ENCODE peak calls at places on chromosomes 11 and 22, in eight cellular contexts. L is SK-N-SH, A is body of pancreas, Y is gastrocnemius medialis, N is aorta, K is mesenchymal stem cell, P is dorsolateral prefrontal cortex, Q is HAP-1. D is an unnamed sample.

GRCh38 chr11:95682552-95682951 is 107.0 kb downstream of the FAM76B start:
- DNase-seq in L (no peak), A (no peak), Y (no peak), N (no peak), K (no peak), P (no peak), Q (no peak), D (no peak)

GRCh38 chr11:86608251-86608799 is 64.1 kb downstream of the ME3 start:
- DNase-seq in L (peak; percentile 40), A (peak; percentile 72), Y (peak; percentile 40), N (peak; percentile 84), K (peak; percentile 80), P (no peak), Q (peak; percentile 68), D (peak; percentile 79)

GRCh38 chr11:13102865-13103539 is 93.9 kb downstream of the RASSF10 start:
- DNase-seq in L (no peak), A (no peak), Y (no peak), N (no peak), K (no peak), P (no peak), Q (no peak), D (no peak)

GRCh38 chr11:125949271-125950177 is 3.7 kb downstream of the VSIG10L2 start:
- DNase-seq in L (no peak), A (no peak), Y (no peak), N (no peak), K (no peak), P (no peak), Q (no peak), D (no peak)

GRCh38 chr11:102868359-102868758 is 6.4 kb downstream of the MMP12 start:
- DNase-seq in L (no peak), A (no peak), Y (no peak), N (no peak), K (peak; percentile 60), P (no peak), Q (no peak), D (no peak)

GRCh38 chr11:46210133-46210636 is 67.3 kb upstream of the CREB3L1 start:
- DNase-seq in L (no peak), A (no peak), Y (no peak), N (no peak), K (peak; percentile 84), P (no peak), Q (no peak), D (no peak)

GRCh38 chr22:38462960-38463784 is 4.7 kb upstream of the KDELR3 start:
- DNase-seq in L (no peak), A (peak; percentile 43), Y (no peak), N (peak; percentile 72), K (peak; percentile 59), P (no peak), Q (peak; percentile 70), D (no peak)

GRCh38 chr11:65078786-65079342 is 5.0 kb downstream of the CDCA5 start:
- DNase-seq in L (peak; percentile 4), A (no peak), Y (no peak), N (no peak), K (no peak), P (no peak), Q (no peak), D (no peak)

DNA sequence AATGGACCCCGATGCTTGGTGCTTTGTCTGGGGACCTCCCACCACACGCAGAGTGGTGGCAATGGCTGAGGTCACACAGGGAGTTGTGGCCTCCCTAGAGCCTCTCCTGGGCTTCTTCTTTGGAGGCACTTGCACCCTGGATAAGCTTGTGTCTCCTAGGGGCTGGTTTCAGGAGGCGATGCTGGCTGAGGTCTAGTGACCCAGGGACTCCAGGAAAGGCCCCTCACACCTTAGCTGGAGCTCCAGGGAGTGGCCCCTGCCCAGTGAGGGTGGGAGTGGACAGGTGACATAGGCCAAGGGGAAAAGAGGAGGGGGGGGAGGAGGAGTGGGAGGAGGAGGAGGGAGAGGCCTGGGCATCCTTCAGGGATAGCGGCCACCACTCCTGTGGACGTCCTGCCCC is 810 bp downstream of the IGLL1 start:
- DNase-seq in L (no peak), A (no peak), Y (no peak), N (no peak), K (no peak), P (no peak), Q (no peak), D (no peak)
- H3K27me3 ChIP-seq in L (peaks cover 2% of the 10 kb centered on the region), A (no peaks in the 10 kb centered on the region), Y (no peaks in the 10 kb centered on the region), N (no peaks in the 10 kb centered on the region), K (peaks cover 14% of the 10 kb centered on the region), P (no peaks in the 10 kb centered on the region), Q (no peaks in the 10 kb centered on the region), D (no peaks in the 10 kb centered on the region)

GRCh38 chr11:93967944-93968343 is 53.2 kb upstream of the HEPHL1 start:
- DNase-seq in L (no peak), A (no peak), Y (no peak), N (no peak), K (no peak), P (no peak), Q (no peak), D (no peak)

GRCh38 chr11:93974759-93975158 is 46.4 kb upstream of the HEPHL1 start:
- DNase-seq in L (no peak), A (no peak), Y (no peak), N (no peak), K (no peak), P (no peak), Q (no peak), D (no peak)

GRCh38 chr11:93972790-93973189 is 48.4 kb upstream of the HEPHL1 start:
- DNase-seq in L (no peak), A (no peak), Y (no peak), N (no peak), K (no peak), P (no peak), Q (no peak), D (no peak)

GRCh38 chr11:93967258-93967657 is 53.9 kb upstream of the HEPHL1 start:
- DNase-seq in L (no peak), A (no peak), Y (no peak), N (no peak), K (no peak), P (no peak), Q (no peak), D (no peak)

DNA sequence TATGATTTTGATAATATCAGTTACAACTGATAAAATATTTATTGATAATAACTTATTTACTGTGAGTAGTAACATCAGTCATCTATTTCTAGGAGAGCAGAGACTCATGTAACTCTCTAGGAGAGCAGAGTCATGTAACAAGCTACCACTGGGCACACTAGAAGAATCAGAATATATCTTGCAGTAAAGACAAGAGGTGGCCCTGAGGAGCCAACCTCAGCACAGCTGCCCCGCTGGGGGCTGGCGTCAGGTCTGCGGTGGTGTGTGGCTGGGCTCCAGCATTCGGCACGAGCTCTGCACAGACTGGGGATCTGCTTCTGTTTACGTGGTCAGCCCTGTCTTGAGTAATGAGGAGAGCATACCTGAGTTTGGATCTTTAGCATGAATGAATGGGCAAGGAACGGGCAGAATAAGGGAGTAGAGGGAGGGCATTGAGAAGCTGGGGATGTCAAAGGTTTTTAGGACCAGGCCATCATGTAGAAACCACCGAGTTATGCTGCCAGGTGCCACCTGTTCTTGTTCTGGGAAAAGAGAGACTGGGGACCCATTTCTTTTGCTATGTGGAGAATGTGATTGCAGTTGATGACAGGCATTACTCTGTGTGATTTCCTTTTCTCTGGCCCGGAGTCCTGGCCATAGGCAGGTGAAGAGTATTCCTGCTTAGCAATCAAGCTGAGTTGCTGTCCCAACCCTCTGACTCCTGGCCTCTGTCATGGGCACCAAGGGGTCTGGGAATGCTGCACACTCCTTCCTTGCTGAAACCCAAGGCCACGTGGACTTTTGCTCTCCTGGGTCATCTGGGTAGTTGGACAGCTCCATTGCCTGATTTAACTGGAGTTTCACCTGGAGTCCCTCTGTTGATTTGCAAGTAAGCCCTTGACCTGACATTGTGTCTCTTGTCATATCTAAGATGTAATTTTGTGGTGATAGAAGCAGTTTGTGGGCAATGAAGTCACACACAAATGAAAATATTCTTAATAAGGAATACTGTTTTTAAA is 50.9 kb upstream of the HEPHL1 start:
- DNase-seq in L (no peak), A (no peak), Y (no peak), N (no peak), K (no peak), P (no peak), Q (no peak), D (no peak)
- H3K27me3 ChIP-seq in L (no peaks in the 10 kb centered on the region), A (no peaks in the 10 kb centered on the region), Y (no peaks in the 10 kb centered on the region), N (no peaks in the 10 kb centered on the region), K (peaks cover 30% of the 10 kb centered on the region), P (no peaks in the 10 kb centered on the region), Q (no peaks in the 10 kb centered on the region), D (no peaks in the 10 kb centered on the region)

DNA sequence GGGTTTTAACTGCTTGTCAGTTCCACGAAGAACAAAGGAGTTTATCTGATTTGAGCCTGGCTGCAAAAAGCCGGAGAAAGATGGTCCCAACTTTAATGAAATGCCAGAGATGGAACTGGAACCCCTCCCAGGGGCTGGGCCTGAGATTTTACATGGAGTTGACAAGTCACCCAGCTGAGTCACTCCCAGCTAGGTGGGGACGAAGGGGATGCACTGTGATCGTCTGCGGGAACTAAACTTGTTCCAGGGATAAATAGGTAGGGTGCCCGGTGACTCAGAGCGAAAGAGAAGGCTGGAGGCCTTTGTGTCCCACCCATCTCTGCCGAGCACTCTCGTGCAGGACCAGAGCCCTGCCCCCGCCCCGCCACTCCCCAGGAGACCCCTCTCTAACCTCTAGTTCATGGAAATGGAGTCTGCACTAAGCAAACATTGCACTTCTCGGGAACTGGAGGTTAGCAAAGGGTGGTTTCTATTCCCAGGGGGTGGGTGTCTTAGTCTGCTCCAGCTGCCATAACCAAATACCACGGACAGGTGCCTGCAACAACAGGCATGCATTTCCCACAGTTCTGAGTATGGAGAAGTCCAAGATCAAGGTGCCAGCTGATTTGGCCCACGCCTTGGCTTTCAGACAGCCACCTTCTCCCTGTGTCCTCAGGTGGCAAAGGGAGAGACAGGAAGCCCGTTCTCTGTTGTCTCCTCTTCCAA is 60.8 kb upstream of the FADD start:
- DNase-seq in L (no peak), A (no peak), Y (no peak), N (no peak), K (no peak), P (no peak), Q (peak; percentile 68), D (no peak)
- H3K27me3 ChIP-seq in L (no peaks in the 10 kb centered on the region), A (no peaks in the 10 kb centered on the region), Y (peaks cover 45% of the 10 kb centered on the region), N (no peaks in the 10 kb centered on the region), K (peaks cover 69% of the 10 kb centered on the region), P (peaks cover 20% of the 10 kb centered on the region), Q (no peaks in the 10 kb centered on the region), D (no peaks in the 10 kb centered on the region)

GRCh38 chr11:119790476-119790875 is 61.5 kb upstream of the NECTIN1 start:
- DNase-seq in L (no peak), A (no peak), Y (no peak), N (peak; percentile 37), K (no peak), P (no peak), Q (no peak), D (peak; percentile 33)

GRCh38 chr11:119789766-119790407 is 60.9 kb upstream of the NECTIN1 start:
- DNase-seq in L (no peak), A (no peak), Y (no peak), N (peak; percentile 36), K (no peak), P (no peak), Q (no peak), D (peak; percentile 57)

GRCh38 chr11:119791701-119792151 is 62.7 kb upstream of the NECTIN1 start:
- DNase-seq in L (no peak), A (peak; percentile 6), Y (no peak), N (peak; percentile 63), K (no peak), P (peak; percentile 63), Q (no peak), D (peak; percentile 53)

GRCh38 chr11:119788911-119789560 is 60.0 kb upstream of the NECTIN1 start:
- DNase-seq in L (peak; percentile 78), A (no peak), Y (no peak), N (peak; percentile 69), K (no peak), P (no peak), Q (no peak), D (peak; percentile 45)

DNA sequence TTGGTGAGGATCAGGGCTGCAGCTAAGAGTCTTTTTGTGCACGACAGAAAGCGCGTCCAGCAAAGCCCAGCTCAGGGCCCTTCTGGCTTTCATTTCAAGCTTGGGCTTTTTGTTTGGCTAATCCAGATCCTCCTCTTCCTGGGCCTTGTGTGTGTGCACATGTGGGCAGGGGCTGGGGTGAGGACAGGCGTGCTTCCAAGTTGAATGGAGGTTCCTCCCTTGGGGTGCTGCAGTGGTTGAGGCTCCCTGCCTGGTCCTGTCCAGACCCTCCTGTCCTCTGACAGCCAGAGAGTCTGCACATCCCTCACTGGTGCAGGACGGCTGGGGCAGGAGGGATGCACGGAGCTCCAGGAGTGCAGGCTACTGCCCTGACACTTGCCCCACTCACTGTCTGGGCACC is 62.0 kb upstream of the NECTIN1 start:
- DNase-seq in L (no peak), A (peak; percentile 7), Y (no peak), N (peak; percentile 23), K (no peak), P (no peak), Q (peak; percentile 17), D (no peak)
- H3K27me3 ChIP-seq in L (no peaks in the 10 kb centered on the region), A (no peaks in the 10 kb centered on the region), Y (no peaks in the 10 kb centered on the region), N (no peaks in the 10 kb centered on the region), K (peaks cover 21% of the 10 kb centered on the region), P (no peaks in the 10 kb centered on the region), Q (no peaks in the 10 kb centered on the region), D (no peaks in the 10 kb centered on the region)